ENCODE peak calls at places on chromosomes 3 and 15, in four cellular contexts. E is AG20443, Q is HTR-8/SVneo, W is OCI-LY7. U is an unnamed sample.

GRCh38 chr15:77642793-77643430 is 10.2 kb upstream of the LINGO1 start:
- DNase-seq in W (no peak), E (peak), Q (no peak), U (no peak)

GRCh38 chr3:182725372-182726251 is 67.7 kb upstream of the ATP11B start:
- DNase-seq in E (peak), W (no peak), Q (no peak), U (no peak)

GRCh38 chr3:173306110-173306509 is 91.4 kb upstream of the NLGN1 start:
- DNase-seq in W (no peak), E (no peak), Q (no peak), U (no peak)

GRCh38 chr3:77931272-77932009 is 891.5 kb downstream of the ROBO2 start:
- DNase-seq in W (no peak), E (no peak), Q (no peak), U (no peak)

GRCh38 chr15:75641176-75641498 is 1.1 kb upstream of the IMP3 start:
- DNase-seq in W (no peak), Q (no peak), E (no peak), U (no peak)

GRCh38 chr3:15287565-15288330 is 44.6 kb downstream of the SH3BP5 start:
- DNase-seq in Q (no peak), W (no peak), E (peak), U (peak)

GRCh38 chr3:196431193-196432136 is 762 bp downstream of the UBXN7 start:
- DNase-seq in Q (peak), E (peak), W (peak), U (peak)

GRCh38 chr3:15299036-15299435 is 33.4 kb downstream of the SH3BP5 start:
- DNase-seq in E (no peak), Q (no peak), W (no peak), U (no peak)

GRCh38 chr3:184262166-184262926 is 993 bp upstream of the CAMK2N2 start:
- DNase-seq in Q (no peak), E (no peak), W (no peak), U (peak)

GRCh38 chr15:55319537-55320325 is 709 bp downstream of the PIGB start:
- DNase-seq in E (peak), W (peak), Q (no peak), U (peak)

GRCh38 chr15:48396020-48396419 is 64.8 kb downstream of the DUT start:
- DNase-seq in E (no peak), W (no peak), Q (no peak), U (no peak)

GRCh38 chr3:182739619-182740018 is 53.7 kb upstream of the ATP11B start:
- DNase-seq in Q (peak), E (no peak), W (no peak), U (peak)